ENCODE peak calls at places on chromosomes 12 and 14, in four cellular contexts. H, Z, K and M are unnamed samples. For H3K4me1, the result is how much of the 10 kb centered on the place peaks cover.

GRCh38 chr14:102825307-102826095 is 48.3 kb downstream of the TRAF3 start:
- DNase-seq in H (no peak), K (no peak), Z (no peak), M (no peak)

GRCh38 chr14:79602023-79602422 is 609.3 kb downstream of the DIO2 start:
- DNase-seq in K (no peak), H (no peak), Z (no peak), M (no peak)

GRCh38 chr12:124866883-124867232 is 3.2 kb upstream of the SCARB1 start:
- DNase-seq in K (no peak), Z (no peak), H (no peak), M (no peak)

GRCh38 chr14:76687611-76688372 is 73.5 kb upstream of the VASH1 start:
- DNase-seq in Z (no peak), K (no peak), H (no peak), M (no peak)

GRCh38 chr12:116609715-116610114 is 50.5 kb downstream of the MAP1LC3B2 start:
- DNase-seq in H (no peak), K (no peak), Z (peak), M (no peak)

GRCh38 chr12:4282892-4283511 is 9.4 kb downstream of the CCND2 start:
- DNase-seq in K (no peak), Z (no peak), H (no peak), M (no peak)

GRCh38 chr14:55094630-55095157 is 34.4 kb upstream of the LGALS3 start:
- DNase-seq in K (no peak), Z (no peak), H (peak), M (no peak)

GRCh38 chr14:71439247-71439646 is 493.0 kb upstream of the RGS6 start:
- DNase-seq in Z (no peak), K (no peak), H (peak), M (no peak)

GRCh38 chr12:80946591-80946990 is 8.9 kb upstream of the LIN7A start:
- DNase-seq in Z (no peak), H (no peak), K (no peak), M (no peak)

GRCh38 chr12:89948266-89949175 is 239.9 kb upstream of the ATP2B1 start:
- DNase-seq in K (no peak), H (no peak), Z (no peak), M (no peak)

GRCh38 chr12:89947437-89948265 is 239.0 kb upstream of the ATP2B1 start:
- DNase-seq in H (peak), Z (no peak), K (no peak), M (no peak)

GRCh38 chr12:89951050-89951693 is 242.5 kb upstream of the ATP2B1 start:
- DNase-seq in H (peak), K (no peak), Z (no peak), M (no peak)

GRCh38 chr12:89950421-89950820 is 241.8 kb upstream of the ATP2B1 start:
- DNase-seq in H (no peak), K (no peak), Z (no peak), M (no peak)

DNA sequence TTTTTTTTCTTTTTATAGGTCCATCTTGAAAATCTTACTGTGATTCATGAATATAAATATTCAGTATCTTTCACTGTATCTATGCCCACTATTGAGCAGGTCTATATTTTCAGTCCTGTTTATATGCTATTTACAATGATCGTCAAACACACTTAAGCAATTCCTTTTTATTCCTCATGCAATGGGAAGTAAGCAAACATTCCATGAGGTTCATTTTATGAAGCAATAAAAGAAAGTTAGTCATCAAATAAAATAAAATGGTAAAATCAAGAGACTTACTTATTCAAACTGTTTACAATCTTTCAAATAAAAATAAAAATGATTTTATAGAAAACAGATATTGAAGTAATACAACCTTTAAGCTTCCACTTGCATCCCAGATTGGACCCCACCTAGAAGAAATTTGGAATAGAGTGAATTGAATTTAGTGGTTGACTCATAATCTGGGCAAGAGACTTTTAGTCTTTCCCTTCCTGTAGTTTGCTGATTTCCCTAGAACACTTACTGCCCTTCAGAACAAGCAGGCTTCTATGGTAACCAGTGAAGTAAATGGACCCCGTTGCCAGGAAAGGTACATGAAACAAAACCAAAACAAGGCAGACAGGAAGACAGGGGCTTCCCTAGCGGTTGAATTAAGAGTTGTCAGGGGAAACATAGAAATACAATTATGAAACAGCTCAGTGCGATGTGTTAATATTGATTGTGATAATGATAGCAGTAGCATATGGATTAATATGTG is 241.0 kb upstream of the ATP2B1 start:
- DNase-seq in K (no peak), H (no peak), Z (no peak), M (no peak)
- H3K27ac ChIP-seq in K (peak), H (peak), Z (no peak), M (peak)

DNA sequence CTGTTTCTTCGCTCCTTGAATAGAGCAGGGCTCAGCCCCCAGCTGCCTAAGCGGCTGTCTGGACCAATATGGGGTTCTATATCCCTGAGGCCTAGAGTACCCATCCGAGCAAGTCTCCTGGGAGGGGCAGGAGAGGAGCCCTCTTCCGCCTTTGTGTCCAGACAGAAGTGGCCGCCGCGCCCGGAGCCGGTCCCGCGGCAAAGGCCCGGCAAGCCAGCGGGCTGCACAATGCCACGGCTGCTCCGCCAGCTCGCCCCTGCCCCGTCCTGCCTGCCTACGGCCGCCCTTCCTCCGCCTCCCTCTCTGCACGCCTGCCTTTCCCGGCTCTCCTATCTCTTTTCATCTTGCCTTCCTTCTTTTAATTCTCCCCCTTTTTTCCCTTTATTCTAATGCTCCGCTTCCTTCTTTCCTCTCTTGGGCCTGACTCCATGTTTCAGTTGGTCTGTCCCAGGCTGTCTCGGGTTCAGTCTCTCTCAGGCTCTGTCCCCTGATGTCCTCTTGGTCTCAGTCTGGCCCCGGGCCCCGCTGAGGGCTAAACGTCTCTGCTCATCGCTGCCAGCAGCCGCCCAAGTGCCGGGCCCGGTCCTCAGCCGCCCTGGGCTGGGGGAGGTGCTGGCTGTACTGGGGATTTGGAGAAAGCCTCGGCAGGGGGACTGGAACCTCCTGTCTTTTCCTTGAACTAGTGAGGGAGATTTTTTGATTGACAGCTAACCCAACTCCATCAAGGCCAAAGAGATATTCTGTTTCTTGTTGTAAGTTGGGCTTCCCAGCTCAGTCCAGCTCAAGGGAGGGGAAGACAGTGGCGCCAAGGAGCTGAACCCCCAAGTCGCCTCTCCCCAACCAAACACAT is 2.4 kb upstream of the HOXC9 start:
- DNase-seq in H (peak), K (no peak), Z (peak), M (peak)
- H3K4me1 ChIP-seq in H (half or more), K (under half), Z (under half), M (under half)

GRCh38 chr12:105671720-105672119 is 341.2 kb downstream of the C12orf75 start:
- DNase-seq in K (no peak), H (peak), Z (no peak), M (no peak)
- H3K27ac ChIP-seq in K (no peak), H (peak), Z (no peak), M (no peak)

GRCh38 chr14:99380402-99380801 is 100.3 kb downstream of the SETD3 start:
- DNase-seq in K (no peak), H (no peak), Z (peak), M (no peak)
- H3K4me1 ChIP-seq in K (under half), H (under half), Z (under half), M (under half)

GRCh38 chr12:56359851-56360767 is at the start of gene STAT2:
- DNase-seq in K (peak), Z (peak), H (peak), M (peak)
- H3K27ac ChIP-seq in K (peak), Z (peak), H (peak), M (peak)

DNA sequence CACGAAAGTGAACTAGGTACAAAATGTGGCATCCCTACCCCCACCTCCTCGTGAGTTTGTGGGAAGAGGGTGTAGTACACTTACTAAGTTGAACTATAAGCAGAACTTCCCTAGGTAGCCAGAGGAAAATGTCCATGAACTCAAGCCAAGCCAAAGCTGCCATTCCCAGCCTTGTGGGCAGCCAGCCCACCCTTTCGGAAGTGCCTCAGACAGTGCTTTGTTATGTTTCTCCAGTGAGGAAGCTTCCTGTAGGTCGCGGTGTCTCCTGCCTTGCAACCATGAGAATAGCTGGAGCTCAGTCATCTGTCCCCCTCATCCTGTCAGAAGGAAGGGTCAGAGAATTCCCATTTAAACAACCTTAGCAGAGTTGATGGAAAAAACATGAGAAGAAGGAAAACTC is 266.9 kb downstream of the DUSP6 start:
- DNase-seq in H (no peak), K (no peak), Z (no peak), M (no peak)
- H3K4me1 ChIP-seq in H (under half), K (under half), Z (under half), M (under half)

GRCh38 chr12:108305520-108305919 is 33.6 kb downstream of the CMKLR1 start:
- DNase-seq in Z (peak), H (no peak), K (peak), M (peak)

GRCh38 chr12:108307006-108307405 is 32.1 kb downstream of the CMKLR1 start:
- DNase-seq in K (no peak), Z (no peak), H (no peak), M (no peak)

GRCh38 chr12:108306014-108306501 is 33.1 kb downstream of the CMKLR1 start:
- DNase-seq in Z (no peak), K (no peak), H (no peak), M (no peak)

GRCh38 chr12:108304633-108305032 is 34.5 kb downstream of the CMKLR1 start:
- DNase-seq in Z (no peak), H (no peak), K (no peak), M (no peak)

DNA sequence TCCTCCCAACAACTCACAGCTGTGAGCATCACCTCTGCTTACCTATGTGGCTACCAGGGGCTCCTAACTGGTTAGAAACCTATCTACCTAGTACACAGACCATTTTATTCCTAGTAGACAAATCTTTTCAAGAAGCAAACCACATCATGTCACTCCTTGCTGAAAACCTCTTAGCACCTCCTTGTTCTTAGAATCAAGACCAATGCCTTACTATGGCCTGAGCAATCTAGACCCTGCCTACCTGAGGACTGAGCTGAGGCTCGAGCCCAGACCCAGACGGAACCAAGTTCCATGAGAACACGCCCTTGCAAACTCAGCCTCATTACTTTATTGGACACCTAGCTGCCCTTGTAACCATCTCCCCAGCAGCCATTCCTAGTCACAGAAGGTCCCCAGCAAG is 32.6 kb downstream of the CMKLR1 start:
- DNase-seq in Z (no peak), K (no peak), H (no peak), M (no peak)
- H3K27ac ChIP-seq in Z (peak), K (peak), H (no peak), M (no peak)

DNA sequence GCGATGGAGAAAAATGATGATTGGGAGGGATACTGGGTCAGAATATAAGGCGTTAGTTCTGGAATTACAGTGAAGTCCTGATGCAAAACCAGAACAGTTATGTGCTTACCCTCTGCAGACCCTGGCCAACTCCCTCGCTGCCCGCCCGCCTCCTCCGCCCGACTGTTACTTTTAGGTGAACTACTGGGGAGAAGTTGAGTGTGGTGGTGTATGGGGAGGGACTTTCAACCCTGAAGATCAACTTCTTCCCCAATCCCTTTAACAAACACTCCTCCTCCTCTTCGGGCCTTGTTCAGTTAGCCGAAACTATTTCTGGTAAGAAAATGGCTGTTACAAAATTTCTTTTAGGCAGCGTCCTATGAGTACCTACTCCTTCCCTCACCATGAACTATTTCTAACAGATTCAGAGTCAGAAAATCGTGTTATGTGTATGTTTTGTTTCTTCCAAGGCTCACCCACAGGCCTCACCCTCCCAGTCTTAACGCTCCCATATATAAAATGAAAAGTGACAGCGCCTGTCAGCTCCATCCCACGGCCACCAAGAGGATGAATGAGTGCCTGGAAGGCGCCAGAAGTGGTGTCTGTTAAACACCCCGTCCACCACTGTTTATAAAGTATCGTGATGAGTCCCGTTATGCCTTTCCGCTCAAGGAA is 1.3 kb downstream of the FBXO33 start:
- DNase-seq in H (peak), K (no peak), Z (no peak), M (no peak)
- H3K4me1 ChIP-seq in H (under half), K (under half), Z (under half), M (half or more)

GRCh38 chr12:1205512-1206060 is 214.6 kb downstream of the ERC1 start:
- DNase-seq in H (peak), K (no peak), Z (no peak), M (no peak)

GRCh38 chr12:1206118-1206734 is 215.2 kb downstream of the ERC1 start:
- DNase-seq in Z (no peak), K (no peak), H (no peak), M (no peak)

GRCh38 chr12:1203735-1204019 is 212.7 kb downstream of the ERC1 start:
- DNase-seq in H (no peak), K (no peak), Z (no peak), M (no peak)

GRCh38 chr12:1207276-1207675 is 216.3 kb downstream of the ERC1 start:
- DNase-seq in H (no peak), Z (no peak), K (no peak), M (no peak)

GRCh38 chr12:1204581-1205121 is 213.6 kb downstream of the ERC1 start:
- DNase-seq in Z (no peak), H (peak), K (no peak), M (no peak)
- H3K27ac ChIP-seq in Z (no peak), H (peak), K (peak), M (peak)